ENCODE peak calls at places on chromosomes 13 and 19, in four cellular contexts. J is heart left ventricle, Y is lower lobe of right lung, Z is psoas muscle. R is an unnamed sample.

GRCh38 chr13:35179494-35179893 is 237.4 kb downstream of the NBEA start:
- DNase-seq in J (no peak), Y (no peak), Z (no peak), R (no peak)

GRCh38 chr13:88000787-88001186 is 329.6 kb downstream of the SLITRK5 start:
- DNase-seq in J (no peak), Y (no peak), Z (no peak), R (no peak)

GRCh38 chr19:996051-996838 is 4.0 kb upstream of the GRIN3B start:
- DNase-seq in J (no peak), Y (no peak), Z (no peak), R (peak; percentile 59)

GRCh38 chr13:110298221-110298565 is 8.8 kb downstream of the COL4A1 start:
- DNase-seq in J (no peak), Y (no peak), Z (no peak), R (no peak)

GRCh38 chr13:55632402-55632801 is 1508.3 kb upstream of the PRR20A start:
- DNase-seq in J (no peak), Y (no peak), Z (no peak), R (no peak)

GRCh38 chr13:75359266-75359665 is 122.7 kb downstream of the TBC1D4 start:
- DNase-seq in J (no peak), Y (no peak), Z (no peak), R (no peak)

GRCh38 chr19:3810708-3811355 is 24.7 kb upstream of the MATK start:
- DNase-seq in J (no peak), Y (no peak), Z (no peak), R (no peak)

GRCh38 chr19:34220472-34221063 is 33.8 kb upstream of the GARRE1 start:
- DNase-seq in J (peak; percentile 55), Y (no peak), Z (peak; percentile 32), R (peak; percentile 49)

GRCh38 chr13:109779074-109779473 is 7.3 kb downstream of the IRS2 start:
- DNase-seq in J (no peak), Y (no peak), Z (no peak), R (no peak)

GRCh38 chr13:36090592-36090991 is 40.6 kb downstream of the DCLK1 start:
- DNase-seq in J (no peak), Y (no peak), Z (no peak), R (no peak)

GRCh38 chr19:41998246-41999020 is 4.4 kb upstream of the ATP1A3 start:
- DNase-seq in J (peak; percentile 63), Y (no peak), Z (no peak), R (peak; percentile 67)

GRCh38 chr19:55390461-55390880 is 4.7 kb downstream of the RPL28 start:
- DNase-seq in J (no peak), Y (no peak), Z (no peak), R (no peak)

GRCh38 chr13:45626731-45627374 is 11.3 kb upstream of the ERICH6B start:
- DNase-seq in J (no peak), Y (no peak), Z (no peak), R (no peak)

GRCh38 chr13:74662895-74663294 is 528.7 kb upstream of the KLF12 start:
- DNase-seq in J (peak; percentile 29), Y (no peak), Z (no peak), R (no peak)

GRCh38 chr13:49214917-49215376 is 5.2 kb upstream of the MLNR start:
- DNase-seq in J (peak; percentile 58), Y (peak; percentile 71), Z (peak; percentile 21), R (no peak)

GRCh38 chr13:83691966-83692365 is 190.3 kb downstream of the SLITRK1 start:
- DNase-seq in J (no peak), Y (no peak), Z (no peak), R (no peak)

GRCh38 chr13:107867701-107868661 is 347.4 kb downstream of the LIG4 start:
- DNase-seq in J (no peak), Y (no peak), Z (no peak), R (peak; percentile 61)

GRCh38 chr13:98853791-98854191 is 101.3 kb upstream of the SLC15A1 start:
- DNase-seq in J (no peak), Y (no peak), Z (no peak), R (no peak)

GRCh38 chr19:27764186-27764804 is 1448.7 kb downstream of the UQCRFS1 start:
- DNase-seq in J (no peak), Y (no peak), Z (no peak), R (no peak)

GRCh38 chr19:32287811-32288227 is 57.6 kb upstream of the ZNF507 start:
- DNase-seq in J (peak; percentile 80), Y (peak; percentile 59), Z (peak; percentile 67), R (no peak)
- TF ChIP-seq CTCF in J (peak; percentile 44), Y (peak; percentile 28), Z (peak; percentile 29), R (no peak)

GRCh38 chr13:30739646-30740642 is 4.6 kb downstream of the ALOX5AP start:
- DNase-seq in J (no peak), Y (no peak), Z (no peak), R (no peak)
- TF ChIP-seq CTCF in J (no peak), Y (no peak), Z (no peak), R (no peak)

DNA sequence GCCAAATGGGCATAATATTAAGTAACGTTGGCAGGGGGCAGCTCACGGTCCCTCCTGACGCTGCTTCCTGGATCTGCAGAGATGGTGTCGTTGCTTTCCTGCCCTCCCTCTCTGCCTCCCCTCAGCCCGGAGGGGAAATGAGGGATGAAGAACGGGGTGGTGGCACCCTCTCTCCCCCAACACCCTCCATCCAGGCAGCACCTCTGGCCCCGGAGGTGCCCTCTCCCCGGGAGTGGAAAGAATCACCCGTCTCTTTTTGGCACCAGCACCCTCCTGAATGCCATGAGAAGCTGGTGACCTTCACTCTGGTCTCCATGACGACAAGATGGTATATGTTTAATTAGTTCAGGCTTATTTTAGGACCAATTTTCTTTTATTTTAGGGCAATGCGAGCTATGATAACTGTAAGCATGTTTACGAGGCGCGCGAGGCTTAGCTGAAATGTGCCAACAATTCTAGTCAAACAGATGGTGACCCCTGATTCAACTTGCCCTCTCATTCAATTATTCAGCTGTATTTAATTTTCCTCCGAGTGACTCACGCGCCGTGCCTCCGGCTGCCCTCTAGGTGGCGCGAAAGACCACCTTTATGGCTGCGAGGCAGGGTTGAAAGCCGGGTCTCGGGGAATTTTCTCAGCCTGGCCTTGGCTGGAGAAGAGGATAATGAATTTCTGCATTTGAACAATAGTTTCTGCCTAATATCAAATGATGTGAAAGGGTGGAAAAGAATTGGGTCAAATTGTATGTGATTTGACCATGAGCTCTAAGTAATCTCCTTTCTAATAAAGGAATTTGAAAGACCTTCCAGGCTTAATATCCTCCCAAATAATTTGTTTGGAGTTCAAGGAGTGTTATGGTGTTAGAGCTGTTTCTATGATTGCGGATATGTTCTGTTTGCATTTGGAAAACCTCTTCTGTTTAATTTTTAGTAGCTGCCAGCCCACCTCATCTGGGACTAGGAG is 310.7 kb downstream of the ZNF536 start:
- DNase-seq in J (peak; percentile 73), Y (peak; percentile 63), Z (peak; percentile 71), R (peak; percentile 85)
- TF ChIP-seq CTCF in J (peak; percentile 94), Y (peak; percentile 92), Z (peak; percentile 89), R (peak; percentile 93)

GRCh38 chr19:13277104-13277809 is 127.0 kb downstream of the IER2 start:
- DNase-seq in J (peak; percentile 49), Y (peak; percentile 63), Z (peak; percentile 28), R (peak; percentile 51)
- TF ChIP-seq CTCF in J (peak; percentile 72), Y (peak; percentile 70), Z (peak; percentile 67), R (peak; percentile 85)

GRCh38 chr13:114234645-114235421 is at the start of gene CDC16:
- DNase-seq in J (peak; percentile 96), Y (peak; percentile 95), Z (peak; percentile 95), R (peak; percentile 81)
- TF ChIP-seq CTCF in J (no peak), Y (peak; percentile 32), Z (peak; percentile 25), R (no peak)

GRCh38 chr19:43779820-43780219 is 953 bp downstream of the KCNN4 start:
- DNase-seq in J (no peak), Y (no peak), Z (no peak), R (no peak)
- TF ChIP-seq CTCF in J (no peak), Y (no peak), Z (no peak), R (no peak)